ENCODE peak calls at places on chromosomes 16 and 17, in four cellular contexts. I is small intestine, U is sigmoid colon, P is colonic mucosa. R is an unnamed sample. For H3K4me1, the result is how much of the 10 kb centered on the place peaks cover.

GRCh38 chr17:60321336-60322055 is 70.4 kb downstream of the USP32 start:
- DNase-seq in I (peak), U (no peak), P (no peak), R (no peak)

GRCh38 chr16:53546988-53547391 is 44.0 kb upstream of the AKTIP start:
- DNase-seq in I (no peak), U (no peak), P (no peak), R (no peak)

GRCh38 chr17:73096866-73097265 is 4.4 kb upstream of the SLC39A11 start:
- DNase-seq in I (no peak), U (no peak), P (no peak), R (no peak)

GRCh38 chr17:68539536-68540469 is 27.6 kb downstream of the PRKAR1A start:
- DNase-seq in I (peak), U (no peak), P (no peak), R (no peak)

GRCh38 chr16:58938856-58939255 is 204.7 kb upstream of the GOT2 start:
- DNase-seq in I (no peak), U (no peak), P (no peak), R (no peak)

GRCh38 chr17:78748730-78749317 is 33.2 kb downstream of the CYTH1 start:
- DNase-seq in I (peak), U (peak), P (peak), R (peak)

GRCh38 chr16:66568355-66568754 is 2.1 kb downstream of the CMTM1 start:
- DNase-seq in I (no peak), U (no peak), P (no peak), R (no peak)

GRCh38 chr17:43563262-43564079 is 17.3 kb upstream of the ETV4 start:
- DNase-seq in I (peak), U (no peak), P (no peak), R (no peak)

GRCh38 chr17:60153606-60154355 is 4.0 kb downstream of the CA4 start:
- DNase-seq in I (no peak), U (no peak), P (no peak), R (no peak)

DNA sequence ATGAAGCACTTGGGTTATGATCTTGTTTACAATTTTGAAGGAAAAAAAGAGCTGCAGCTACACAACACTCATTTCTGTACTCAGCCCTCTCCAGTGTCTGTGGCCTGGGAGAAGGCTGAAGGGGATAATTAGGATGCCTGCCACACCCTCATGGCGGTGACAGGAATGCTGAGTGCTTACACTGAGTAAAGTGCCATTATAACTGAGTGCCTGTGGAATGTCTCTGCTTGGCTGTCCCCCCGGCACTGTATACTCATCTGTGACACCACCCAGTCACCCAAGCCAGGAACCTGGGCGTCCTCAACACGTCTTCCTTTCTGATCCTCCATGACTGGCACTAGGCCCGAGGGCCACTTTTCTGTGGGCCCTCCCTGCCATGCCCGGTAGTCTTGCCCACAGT is 3.5 kb upstream of the MRPL38 start:
- DNase-seq in I (no peak), U (no peak), P (no peak), R (peak)
- H3K4me1 ChIP-seq in I (under half), U (under half), P (under half), R (under half)

GRCh38 chr16:56935201-56935600 is 3.3 kb downstream of the HERPUD1 start:
- DNase-seq in I (no peak), U (no peak), P (no peak), R (no peak)
- H3K4me1 ChIP-seq in I (under half), U (under half), P (under half), R (half or more)

GRCh38 chr17:30969989-30970680 is 704 bp upstream of the RNF135 start:
- DNase-seq in I (peak), U (no peak), P (peak), R (no peak)

GRCh38 chr17:30970757-30971567 is at the start of gene RNF135:
- DNase-seq in I (peak), U (peak), P (peak), R (peak)

GRCh38 chr17:30975042-30975820 is 4.4 kb downstream of the RNF135 start:
- DNase-seq in I (no peak), U (no peak), P (no peak), R (no peak)
- H3K4me1 ChIP-seq in I (under half), U (under half), P (under half), R (under half)

DNA sequence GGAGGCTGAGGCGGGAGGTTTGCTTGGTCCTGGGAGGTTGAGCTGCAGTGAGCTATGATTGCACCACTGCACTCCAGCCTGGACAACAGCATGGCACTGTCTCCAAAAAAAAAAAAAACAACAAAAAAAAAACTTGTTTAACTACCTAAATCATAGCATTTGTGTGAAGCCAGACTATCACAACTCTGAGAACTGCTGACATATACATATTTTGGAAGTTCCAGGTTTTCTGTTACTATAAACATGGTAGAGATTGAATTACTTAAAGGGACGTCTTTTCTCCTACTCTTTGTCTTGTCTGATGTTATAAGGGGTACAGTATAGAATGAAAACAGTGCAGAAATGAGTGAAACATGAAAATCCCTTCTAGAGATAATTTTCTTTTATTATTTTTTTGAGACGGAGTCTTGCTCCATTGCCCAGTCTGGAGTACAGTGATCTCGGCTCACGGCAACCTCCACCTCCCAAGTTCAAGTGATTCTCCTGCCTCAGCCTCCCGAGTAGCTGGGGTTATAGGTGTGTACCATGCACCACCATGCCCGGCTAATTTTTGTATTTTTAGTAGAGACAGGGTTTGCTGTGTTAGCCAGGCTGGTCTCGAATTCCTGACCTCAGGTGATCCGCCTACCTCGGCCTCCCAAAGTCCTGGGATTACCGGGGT is 18.4 kb downstream of the ABCC1 start:
- DNase-seq in I (no peak), U (no peak), P (no peak), R (no peak)
- H3K4me1 ChIP-seq in I (under half), U (half or more), P (under half), R (under half)

GRCh38 chr17:74447628-74448159 is 15.8 kb downstream of the GPRC5C start:
- DNase-seq in I (no peak), U (no peak), P (no peak), R (no peak)

GRCh38 chr17:74444406-74444805 is 12.5 kb downstream of the GPRC5C start:
- DNase-seq in I (no peak), U (peak), P (no peak), R (peak)

GRCh38 chr17:74448774-74449173 is 16.9 kb downstream of the GPRC5C start:
- DNase-seq in I (no peak), U (no peak), P (no peak), R (no peak)

GRCh38 chr17:74445156-74445555 is 13.3 kb downstream of the GPRC5C start:
- DNase-seq in I (no peak), U (no peak), P (no peak), R (no peak)

DNA sequence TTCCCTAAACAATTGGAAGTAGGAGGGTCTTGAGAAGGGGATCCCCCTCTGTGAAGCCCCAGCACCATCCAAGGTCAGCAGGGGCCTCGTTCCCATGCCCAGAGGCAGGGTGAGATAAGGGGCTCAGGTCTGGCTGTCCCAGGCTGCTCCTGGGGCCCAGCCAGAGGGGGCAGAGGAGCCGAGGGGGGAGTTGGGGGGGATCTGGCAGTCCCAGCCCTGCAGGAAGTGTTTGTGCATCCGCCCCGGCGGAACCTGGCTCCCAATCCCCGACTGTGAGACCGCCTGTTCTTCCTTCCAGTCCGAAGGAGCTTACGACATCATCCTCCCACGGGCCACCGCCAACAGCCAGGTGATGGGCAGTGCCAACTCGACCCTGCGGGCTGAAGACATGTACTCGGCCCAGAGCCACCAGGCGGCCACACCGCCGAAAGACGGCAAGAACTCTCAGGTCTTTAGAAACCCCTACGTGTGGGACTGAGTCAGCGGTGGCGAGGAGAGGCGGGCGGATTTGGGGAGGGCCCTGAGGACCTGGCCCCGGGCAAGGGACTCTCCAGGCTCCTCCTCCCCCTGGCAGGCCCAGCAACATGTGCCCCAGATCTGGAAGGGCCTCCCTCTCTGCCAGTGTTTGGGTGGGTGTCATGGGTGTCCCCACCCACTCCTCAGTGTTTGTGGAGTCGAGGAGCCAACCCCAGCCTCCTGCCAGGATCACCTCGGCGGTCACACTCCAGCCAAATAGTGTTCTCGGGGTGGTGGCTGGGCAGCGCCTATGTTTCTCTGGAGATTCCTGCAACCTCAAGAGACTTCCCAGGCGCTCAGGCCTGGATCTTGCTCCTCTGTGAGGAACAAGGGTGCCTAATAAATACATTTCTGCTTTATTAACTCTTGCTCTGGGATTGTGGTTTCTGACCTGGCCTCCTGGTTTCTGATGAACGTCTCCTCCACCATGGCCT is 14.9 kb downstream of the GPRC5C start:
- DNase-seq in I (no peak), U (no peak), P (no peak), R (peak)
- H3K4me1 ChIP-seq in I (under half), U (under half), P (under half), R (half or more)

DNA sequence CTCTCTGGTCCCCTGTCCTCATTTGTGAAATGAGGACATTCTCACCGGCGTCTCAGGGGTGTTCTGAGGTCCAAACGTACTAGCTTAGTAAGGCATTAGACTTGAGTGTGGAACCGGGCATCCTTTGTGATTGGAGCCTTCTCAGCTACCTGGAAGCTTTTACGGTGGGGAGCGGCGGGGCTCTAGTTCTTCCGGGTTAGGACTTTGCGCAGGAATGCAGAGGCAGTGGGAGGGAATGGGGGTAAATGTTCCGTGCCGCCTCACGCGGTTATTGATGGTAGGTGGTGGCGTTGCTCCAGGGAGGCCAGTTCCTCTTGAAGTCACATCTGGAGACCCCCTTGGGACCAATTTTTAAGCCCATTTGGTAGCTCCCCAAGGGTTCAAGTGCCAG is 113.6 kb downstream of the SNX29 start:
- DNase-seq in I (no peak), U (peak), P (no peak), R (no peak)
- H3K4me1 ChIP-seq in I (under half), U (under half), P (under half), R (under half)